ENCODE peak calls at places on chromosomes 2 and 18, in eight cellular contexts. Z is transverse colon, T is tibial nerve, Q is spleen, D is heart left ventricle, L is GM12878, R is IMR-90, U is right lobe of liver. S is an unnamed sample. For H3K27me3, the result is how much of the 10 kb centered on the place peaks cover.

GRCh38 chr2:148875387-148876051 is 492 bp downstream of the KIF5C start:
- DNase-seq in Z (no peak), T (no peak), Q (peak), D (no peak), L (no peak), R (no peak), U (no peak), S (no peak)

GRCh38 chr2:138319616-138320015 is 182.0 kb upstream of the SPOPL start:
- DNase-seq in Z (no peak), T (no peak), Q (no peak), D (no peak), L (no peak), R (no peak), U (no peak), S (no peak)

GRCh38 chr2:161373939-161374338 is 42.2 kb upstream of the TBR1 start:
- DNase-seq in Z (no peak), T (no peak), Q (no peak), D (no peak), L (no peak), R (peak), U (no peak), S (no peak)

GRCh38 chr2:11856095-11856494 is 109.7 kb downstream of the LPIN1 start:
- DNase-seq in Z (no peak), T (no peak), Q (no peak), D (no peak), L (no peak), R (no peak), U (no peak), S (no peak)

GRCh38 chr2:230866704-230867561 is 2.2 kb downstream of the ITM2C start:
- DNase-seq in Z (peak), T (no peak), Q (peak), D (no peak), L (no peak), R (peak), U (peak), S (peak)

GRCh38 chr2:21392660-21393059 is 268.9 kb downstream of the TDRD15 start:
- DNase-seq in Z (no peak), T (no peak), Q (no peak), D (no peak), L (no peak), R (no peak), U (no peak), S (no peak)

GRCh38 chr2:71578665-71579371 is 125.5 kb downstream of the DYSF start:
- DNase-seq in Z (peak), T (peak), Q (no peak), D (peak), L (no peak), R (peak), U (no peak), S (peak)

GRCh38 chr2:225006730-225007129 is 35.5 kb downstream of the DOCK10 start:
- DNase-seq in Z (no peak), T (no peak), Q (no peak), D (no peak), L (no peak), R (no peak), U (no peak), S (no peak)

GRCh38 chr2:8685697-8686358 is 4.0 kb downstream of the ID2 start:
- DNase-seq in Z (peak), T (peak), Q (peak), D (peak), L (no peak), R (peak), U (peak), S (peak)

GRCh38 chr2:61434314-61434713 is 36.6 kb downstream of the USP34 start:
- DNase-seq in Z (no peak), T (no peak), Q (no peak), D (no peak), L (no peak), R (no peak), U (peak), S (no peak)

GRCh38 chr18:58781627-58782194 is 83.0 kb upstream of the ZNF532 start:
- DNase-seq in Z (peak), T (peak), Q (peak), D (peak), L (peak), R (peak), U (peak), S (peak)

GRCh38 chr2:220966636-220967035 is 605.5 kb downstream of the EPHA4 start:
- DNase-seq in Z (no peak), T (no peak), Q (no peak), D (no peak), L (no peak), R (peak), U (no peak), S (no peak)

GRCh38 chr2:161166538-161167409 is 6.5 kb downstream of the TANK start:
- DNase-seq in Z (no peak), T (no peak), Q (no peak), D (no peak), L (peak), R (peak), U (no peak), S (no peak)

GRCh38 chr2:197502201-197502600 is 2.0 kb downstream of the HSPE1 start:
- DNase-seq in Z (no peak), T (no peak), Q (no peak), D (no peak), L (no peak), R (no peak), U (no peak), S (no peak)

GRCh38 chr18:8908792-8909510 is 193.5 kb upstream of the NDUFV2 start:
- DNase-seq in Z (no peak), T (no peak), Q (no peak), D (no peak), L (no peak), R (no peak), U (no peak), S (no peak)

GRCh38 chr2:43399515-43400245 is 173.3 kb upstream of the ZFP36L2 start:
- DNase-seq in Z (no peak), T (no peak), Q (no peak), D (no peak), L (no peak), R (peak), U (no peak), S (no peak)

GRCh38 chr2:120765911-120766757 is 30.5 kb downstream of the GLI2 start:
- DNase-seq in Z (peak), T (peak), Q (peak), D (peak), L (no peak), R (peak), U (peak), S (peak)

GRCh38 chr18:53796042-53796729 is 428.3 kb downstream of the MBD2 start:
- DNase-seq in Z (no peak), T (peak), Q (no peak), D (peak), L (no peak), R (peak), U (no peak), S (no peak)

DNA sequence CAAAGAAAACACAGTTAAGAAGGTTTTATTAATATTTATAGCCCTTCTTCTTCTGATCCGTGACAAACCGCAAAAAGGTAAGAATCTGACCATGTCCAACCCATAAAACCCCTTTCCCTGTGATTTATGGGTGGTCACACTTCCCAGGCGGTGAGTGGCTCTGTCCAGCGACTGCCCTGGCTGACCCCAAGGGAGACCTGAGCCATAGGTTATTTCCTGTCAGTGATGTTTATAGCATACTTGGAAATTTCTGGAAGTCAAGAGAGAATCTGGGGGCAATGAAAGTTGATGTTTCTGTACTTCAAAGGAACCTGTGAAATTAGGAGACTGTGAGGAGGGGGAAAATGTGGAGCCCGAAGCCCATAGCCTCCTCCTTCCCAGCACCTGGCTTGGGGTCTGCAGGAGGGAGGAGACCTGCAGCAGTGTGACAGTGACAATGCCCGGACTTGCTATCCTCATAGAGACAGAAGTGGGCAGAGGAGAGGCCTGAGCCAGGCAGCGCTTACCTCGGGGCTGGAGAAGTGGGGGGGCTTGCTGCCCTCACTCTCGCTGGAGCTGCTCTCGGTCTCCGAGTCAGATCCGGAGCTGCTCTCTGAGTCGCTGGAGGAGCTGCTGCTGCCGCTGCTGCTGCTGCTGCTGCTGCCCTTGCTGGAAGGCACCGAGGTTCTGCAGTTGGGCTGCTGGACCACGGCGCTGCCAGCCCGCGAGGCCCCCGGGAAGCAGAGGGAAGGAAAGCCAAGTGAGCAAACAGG is 111.3 kb upstream of the REV1 start:
- DNase-seq in Z (no peak), T (no peak), Q (no peak), D (no peak), L (no peak), R (peak), U (no peak), S (no peak)
- H3K27me3 ChIP-seq in Z (under half), T (under half), Q (under half), D (under half), L (under half), R (under half), U (under half), S (under half)

DNA sequence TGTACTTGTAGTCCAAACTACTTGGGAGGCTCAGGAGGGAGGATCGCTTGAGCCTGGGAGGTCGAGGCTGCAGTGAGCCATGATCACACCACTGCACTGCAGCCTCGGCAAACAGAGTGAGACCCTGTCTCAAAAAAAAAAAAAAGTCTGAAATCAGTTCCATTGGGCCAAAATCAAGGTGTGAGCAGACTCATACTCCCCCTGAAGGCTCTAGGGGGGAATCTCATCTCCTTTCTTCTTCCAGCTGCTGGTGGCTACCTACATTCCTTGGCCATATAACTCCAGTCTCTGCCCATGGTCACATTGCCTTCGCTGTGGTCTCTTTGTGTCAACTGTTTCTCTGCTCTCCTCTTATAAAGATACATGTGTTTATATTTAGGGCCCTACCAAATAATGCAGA is 234.0 kb downstream of the LRRTM1 start:
- DNase-seq in Z (no peak), T (no peak), Q (no peak), D (no peak), L (no peak), R (no peak), U (no peak), S (no peak)
- TF ChIP-seq CTCF in Z (no peak), T (no peak), Q (no peak), D (no peak), L (no peak), R (no peak), U (no peak), S (no peak)

GRCh38 chr2:37671013-37671815 is at the start of gene CDC42EP3:
- DNase-seq in Z (peak), T (peak), Q (peak), D (peak), L (no peak), R (no peak), U (peak), S (peak)
- TF ChIP-seq POLR2A in Z (peak), T (peak), Q (peak), D (no peak), L (peak), R (peak), U (peak), S (no peak)

GRCh38 chr2:239734436-239735005 is 290.6 kb downstream of the NDUFA10 start:
- DNase-seq in Z (no peak), T (no peak), Q (peak), D (no peak), L (no peak), R (no peak), U (peak), S (no peak)
- H3K27me3 ChIP-seq in Z (under half), T (under half), Q (under half), D (under half), L (under half), R (under half), U (under half), S (under half)